ENCODE peak calls at places on chromosomes 4 and X, in five cellular contexts. N is IMR-90, D is nephron progenitor cell, T is A549, Z is GM13977. W is an unnamed sample.

GRCh38 chrX:2928583-2929434 is at the start of gene ARSD:
- DNase-seq in N (peak), D (peak), T (peak), Z (peak), W (peak)

GRCh38 chrX:100975212-100975611 is 5.7 kb downstream of the ARL13A start:
- DNase-seq in N (peak), D (no peak), T (no peak), Z (no peak), W (no peak)

GRCh38 chrX:125710403-125711062 is 390.9 kb downstream of the TEX13C start:
- DNase-seq in N (no peak), D (no peak), T (no peak), Z (no peak), W (no peak)

GRCh38 chr4:24423670-24424069 is 160.7 kb downstream of the DHX15 start:
- DNase-seq in N (no peak), D (no peak), T (no peak), Z (no peak), W (no peak)

GRCh38 chr4:139779653-139780052 is 114.0 kb downstream of the MGST2 start:
- DNase-seq in N (no peak), D (no peak), T (no peak), Z (no peak), W (no peak)

GRCh38 chr4:77072195-77072753 is 3.5 kb downstream of the CCNI start:
- DNase-seq in N (no peak), D (no peak), T (no peak), Z (no peak), W (peak)

GRCh38 chr4:128521634-128522253 is 234.1 kb upstream of the PGRMC2 start:
- DNase-seq in N (peak), D (no peak), T (peak), Z (no peak), W (no peak)

GRCh38 chr4:182448281-182449151 is 205.3 kb downstream of the TENM3 start:
- DNase-seq in N (peak), D (peak), T (peak), Z (peak), W (peak)

DNA sequence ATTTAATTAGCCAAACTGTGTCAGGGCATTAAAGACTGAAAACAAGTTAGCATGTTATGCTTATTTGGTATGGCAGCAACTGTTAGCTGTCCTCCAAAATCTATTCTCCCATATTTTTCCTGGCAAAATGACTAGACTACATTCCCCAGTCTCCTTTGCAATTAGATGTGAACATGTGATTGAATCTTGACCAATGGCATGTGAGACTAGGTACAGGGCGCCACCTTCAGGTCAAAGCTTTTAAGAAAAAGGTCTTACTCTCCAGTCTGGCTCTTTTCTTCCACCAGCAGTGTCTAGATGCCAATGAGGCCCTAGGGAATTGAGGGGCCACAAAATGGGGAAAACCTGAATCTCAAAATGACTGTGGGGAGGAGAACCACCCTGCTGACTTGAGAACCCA is 408.2 kb downstream of the SMARCA1 start:
- DNase-seq in N (peak), D (peak), T (peak), Z (peak), W (peak)
- TF ChIP-seq CTCF in N (peak), D (peak), T (peak), Z (peak), W (peak)

GRCh38 chr4:111631157-111631999 is 513.9 kb upstream of the FAM241A start:
- DNase-seq in N (peak), D (no peak), T (no peak), Z (no peak), W (no peak)

GRCh38 chr4:111628437-111628836 is 516.8 kb upstream of the FAM241A start:
- DNase-seq in N (no peak), D (no peak), T (no peak), Z (no peak), W (no peak)

GRCh38 chr4:111632752-111633151 is 512.5 kb upstream of the FAM241A start:
- DNase-seq in N (peak), D (no peak), T (no peak), Z (no peak), W (no peak)

GRCh38 chr4:111633663-111634266 is 511.5 kb upstream of the FAM241A start:
- DNase-seq in N (no peak), D (no peak), T (no peak), Z (no peak), W (no peak)

DNA sequence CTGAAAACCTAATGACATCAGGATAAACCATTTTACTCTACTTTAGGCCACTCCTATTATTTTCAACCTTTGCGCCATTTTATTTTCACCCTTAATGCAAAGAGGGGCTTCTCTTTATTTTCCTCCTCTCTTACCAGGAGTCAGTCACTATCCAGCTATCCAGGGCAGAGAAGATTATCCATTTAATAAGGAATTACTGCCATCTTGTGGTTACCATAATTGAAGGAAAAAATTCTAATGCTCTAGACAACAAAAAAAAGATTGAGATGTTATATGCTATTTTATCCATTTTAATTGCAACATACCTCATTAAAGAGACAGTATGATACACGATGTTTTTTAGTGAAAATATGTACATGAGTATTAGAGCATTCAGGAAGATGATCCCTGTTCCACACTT is 514.5 kb upstream of the FAM241A start:
- DNase-seq in N (peak), D (no peak), T (no peak), Z (no peak), W (no peak)
- TF ChIP-seq CTCF in N (peak), D (peak), T (peak), Z (peak), W (no peak)

GRCh38 chrX:137930562-137930961 is 364.6 kb downstream of the ZIC3 start:
- DNase-seq in N (no peak), D (no peak), T (no peak), Z (no peak), W (no peak)

GRCh38 chrX:137929951-137930350 is 364.0 kb downstream of the ZIC3 start:
- DNase-seq in N (no peak), D (no peak), T (no peak), Z (no peak), W (no peak)

DNA sequence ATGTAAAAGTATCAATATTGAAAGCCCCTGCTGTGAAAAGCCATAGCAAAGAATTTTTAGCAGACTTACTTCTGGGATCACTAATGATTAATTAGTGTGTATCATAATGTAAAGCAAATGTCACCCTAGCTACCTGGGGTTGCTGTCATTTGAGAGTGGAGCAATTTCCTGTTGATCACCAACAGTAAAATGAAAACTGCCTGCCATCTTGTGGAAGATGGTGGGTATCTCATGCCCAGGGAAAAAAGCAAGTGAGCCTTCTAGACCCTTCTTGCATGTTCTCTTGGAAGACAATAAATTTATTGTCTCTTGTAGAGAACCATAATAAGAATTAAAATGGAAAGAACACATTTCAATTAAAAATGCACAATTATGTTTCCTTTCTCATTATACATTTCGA is 360.2 kb downstream of the ZIC3 start:
- DNase-seq in N (no peak), D (peak), T (no peak), Z (no peak), W (no peak)
- TF ChIP-seq CTCF in N (no peak), D (peak), T (peak), Z (peak), W (no peak)

DNA sequence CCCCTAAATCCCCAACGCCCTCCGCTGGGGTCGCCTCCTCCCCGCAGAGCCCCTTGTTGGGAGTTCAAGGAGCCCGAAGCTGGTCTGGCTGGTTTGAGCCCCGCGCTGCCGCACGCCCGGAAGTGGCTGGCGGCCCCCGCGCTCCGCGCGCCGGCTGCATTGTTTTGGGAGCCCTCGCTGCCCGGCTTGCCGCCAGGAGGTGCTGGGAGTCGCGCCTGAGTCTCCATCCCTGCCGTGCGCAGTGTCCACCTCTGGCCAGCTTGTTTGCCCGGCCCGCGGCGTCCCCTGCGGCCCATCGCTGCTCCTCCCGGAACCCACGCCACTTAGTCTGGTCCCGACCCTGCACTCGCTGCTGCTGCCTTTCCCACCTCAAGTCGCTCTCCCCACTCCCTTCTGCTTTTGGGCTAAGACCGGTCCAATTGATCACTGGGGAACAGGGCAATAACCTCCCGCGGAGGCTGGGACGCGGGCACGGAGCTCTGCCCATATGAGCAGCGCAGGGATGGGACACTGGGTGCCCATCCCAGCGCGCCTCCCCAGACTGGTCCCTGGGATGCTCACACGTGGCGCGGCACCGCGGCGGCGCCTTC is 2.2 kb upstream of the SFRP2 start:
- DNase-seq in N (no peak), D (peak), T (no peak), Z (peak), W (peak)
- TF ChIP-seq CTCF in N (no peak), D (peak), T (no peak), Z (peak), W (peak)

DNA sequence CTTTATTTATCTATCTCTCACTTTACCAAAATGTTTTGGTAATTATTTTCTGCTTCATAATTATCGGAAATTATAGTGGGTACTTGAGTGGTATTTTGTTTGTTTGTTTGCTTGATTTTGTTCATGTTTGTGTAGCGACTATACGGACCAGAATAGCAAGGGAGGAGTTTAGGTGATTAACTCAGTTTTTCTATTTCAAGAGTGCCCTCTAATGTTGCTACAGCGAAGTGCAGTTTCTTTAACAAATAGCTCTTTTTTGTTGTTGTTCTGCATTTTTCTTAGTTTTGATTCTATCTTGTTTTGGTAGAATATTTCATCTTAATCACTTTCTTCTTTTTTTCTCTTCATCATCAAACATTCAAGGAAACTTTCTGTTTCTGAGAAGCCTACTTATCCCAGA is 40.8 kb upstream of the QRFPR start:
- DNase-seq in N (no peak), D (no peak), T (no peak), Z (no peak), W (no peak)
- TF ChIP-seq CTCF in N (no peak), D (no peak), T (peak), Z (peak), W (no peak)

GRCh38 chrX:135484636-135485289 is 35.7 kb upstream of the INTS6L start:
- DNase-seq in N (peak), D (no peak), T (no peak), Z (peak), W (peak)
- TF ChIP-seq CTCF in N (peak), D (peak), T (peak), Z (peak), W (no peak)

DNA sequence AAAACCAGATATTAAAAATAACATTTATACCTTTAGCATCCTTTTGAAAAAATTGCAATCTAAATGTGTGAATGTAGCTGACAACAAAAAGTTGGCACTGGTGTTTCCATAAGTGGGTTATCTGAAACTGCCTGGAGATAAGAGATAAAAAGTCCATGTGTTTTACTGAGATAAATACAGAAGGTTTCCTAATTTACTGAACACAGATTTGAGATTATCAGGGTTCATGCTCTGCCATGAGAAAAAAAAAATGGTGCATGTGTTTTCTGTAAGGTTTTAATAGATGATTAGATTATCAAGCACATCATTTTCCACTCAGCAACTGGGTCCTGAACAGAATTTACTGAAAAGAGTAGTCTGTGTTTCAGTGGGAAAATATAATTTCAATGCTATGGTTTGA is 326.2 kb upstream of the SLIT2 start:
- DNase-seq in N (no peak), D (no peak), T (no peak), Z (no peak), W (no peak)
- TF ChIP-seq CTCF in N (no peak), D (no peak), T (no peak), Z (no peak), W (no peak)

GRCh38 chr4:65580551-65580950 is 89.7 kb downstream of the EPHA5 start:
- DNase-seq in N (no peak), D (no peak), T (no peak), Z (no peak), W (no peak)
- TF ChIP-seq CTCF in N (no peak), D (no peak), T (no peak), Z (no peak), W (no peak)

GRCh38 chr4:101347267-101347556 is at the start of gene PPP3CA:
- DNase-seq in N (no peak), D (no peak), T (no peak), Z (peak), W (no peak)
- TF ChIP-seq CTCF in N (no peak), D (no peak), T (no peak), Z (peak), W (no peak)

GRCh38 chr4:149896428-149896827 is 80.8 kb upstream of the IQCM start:
- DNase-seq in N (peak), D (peak), T (no peak), Z (no peak), W (peak)
- TF ChIP-seq CTCF in N (peak), D (peak), T (no peak), Z (peak), W (no peak)

W was measured in Calu3.